ENCODE peak calls at places on chromosomes 16 and 17, in eight cellular contexts. One of them, this sample, is unnamed.

GRCh38 chr17:47987240-47987835 is 16.4 kb downstream of the CDK5RAP3 start:
- DNase-seq in OCI-LY7: no peak
- DNase-seq in CD4-positive, alpha-beta memory T cell: no peak
- DNase-seq in Peyer's patch: no peak
- DNase-seq in PC-9: no peak
- DNase-seq in heart left ventricle: no peak
- DNase-seq in cardiac muscle cell: no peak
- DNase-seq in left ventricle myocardium inferior: no peak
- DNase-seq in this sample: no peak

GRCh38 chr17:68004201-68004600 is 7.9 kb upstream of the C17orf58 start:
- DNase-seq in OCI-LY7: no peak
- DNase-seq in CD4-positive, alpha-beta memory T cell: no peak
- DNase-seq in Peyer's patch: no peak
- DNase-seq in PC-9: no peak
- DNase-seq in heart left ventricle: no peak
- DNase-seq in cardiac muscle cell: no peak
- DNase-seq in left ventricle myocardium inferior: no peak
- DNase-seq in this sample: no peak

GRCh38 chr16:59342669-59343068 is 608.6 kb upstream of the GOT2 start:
- DNase-seq in OCI-LY7: no peak
- DNase-seq in CD4-positive, alpha-beta memory T cell: no peak
- DNase-seq in Peyer's patch: no peak
- DNase-seq in PC-9: no peak
- DNase-seq in heart left ventricle: no peak
- DNase-seq in cardiac muscle cell: no peak
- DNase-seq in left ventricle myocardium inferior: no peak
- DNase-seq in this sample: no peak

GRCh38 chr17:45294506-45294905 is 22.3 kb downstream of the MAP3K14 start:
- DNase-seq in OCI-LY7: no peak
- DNase-seq in CD4-positive, alpha-beta memory T cell: no peak
- DNase-seq in Peyer's patch: no peak
- DNase-seq in PC-9: peak; percentile 93
- DNase-seq in heart left ventricle: peak; percentile 55
- DNase-seq in cardiac muscle cell: peak; percentile 93
- DNase-seq in left ventricle myocardium inferior: peak; percentile 20
- DNase-seq in this sample: no peak

GRCh38 chr16:86604436-86605220 is 26.3 kb downstream of the FOXL1 start:
- DNase-seq in OCI-LY7: peak; percentile 45
- DNase-seq in CD4-positive, alpha-beta memory T cell: peak; percentile 34
- DNase-seq in Peyer's patch: no peak
- DNase-seq in PC-9: no peak
- DNase-seq in heart left ventricle: no peak
- DNase-seq in cardiac muscle cell: no peak
- DNase-seq in left ventricle myocardium inferior: no peak
- DNase-seq in this sample: no peak

GRCh38 chr16:856811-857210 is 56.3 kb upstream of the GNG13 start:
- DNase-seq in OCI-LY7: no peak
- DNase-seq in CD4-positive, alpha-beta memory T cell: no peak
- DNase-seq in Peyer's patch: no peak
- DNase-seq in PC-9: no peak
- DNase-seq in heart left ventricle: no peak
- DNase-seq in cardiac muscle cell: no peak
- DNase-seq in left ventricle myocardium inferior: no peak
- DNase-seq in this sample: no peak

GRCh38 chr16:72990003-72990521 is 57.9 kb downstream of the ZFHX3 start:
- DNase-seq in OCI-LY7: no peak
- DNase-seq in CD4-positive, alpha-beta memory T cell: no peak
- DNase-seq in Peyer's patch: no peak
- DNase-seq in PC-9: peak; percentile 98
- DNase-seq in heart left ventricle: peak; percentile 36
- DNase-seq in cardiac muscle cell: peak; percentile 74
- DNase-seq in left ventricle myocardium inferior: peak; percentile 71
- DNase-seq in this sample: peak; percentile 93

GRCh38 chr16:86768999-86769398 is 190.7 kb downstream of the FOXL1 start:
- DNase-seq in OCI-LY7: no peak
- DNase-seq in CD4-positive, alpha-beta memory T cell: no peak
- DNase-seq in Peyer's patch: peak; percentile 20
- DNase-seq in PC-9: no peak
- DNase-seq in heart left ventricle: no peak
- DNase-seq in cardiac muscle cell: no peak
- DNase-seq in left ventricle myocardium inferior: no peak
- DNase-seq in this sample: no peak

GRCh38 chr17:73194514-73195222 is 1.8 kb downstream of the COG1 start:
- DNase-seq in OCI-LY7: no peak
- DNase-seq in CD4-positive, alpha-beta memory T cell: no peak
- DNase-seq in Peyer's patch: no peak
- DNase-seq in PC-9: no peak
- DNase-seq in heart left ventricle: no peak
- DNase-seq in cardiac muscle cell: no peak
- DNase-seq in left ventricle myocardium inferior: no peak
- DNase-seq in this sample: no peak

GRCh38 chr16:90031931-90032663 is 12.8 kb upstream of the DBNDD1 start:
- DNase-seq in OCI-LY7: no peak
- DNase-seq in CD4-positive, alpha-beta memory T cell: no peak
- DNase-seq in Peyer's patch: no peak
- DNase-seq in PC-9: no peak
- DNase-seq in heart left ventricle: no peak
- DNase-seq in cardiac muscle cell: peak; percentile 70
- DNase-seq in left ventricle myocardium inferior: no peak
- DNase-seq in this sample: no peak

GRCh38 chr17:5516060-5516792 is 29.9 kb downstream of the MIS12 start:
- DNase-seq in OCI-LY7: no peak
- DNase-seq in CD4-positive, alpha-beta memory T cell: no peak
- DNase-seq in Peyer's patch: no peak
- DNase-seq in PC-9: peak; percentile 88
- DNase-seq in heart left ventricle: no peak
- DNase-seq in cardiac muscle cell: peak; percentile 89
- DNase-seq in left ventricle myocardium inferior: no peak
- DNase-seq in this sample: no peak
- H3K27ac ChIP-seq in OCI-LY7: no peak overlapping the region
- H3K27ac ChIP-seq in CD4-positive, alpha-beta memory T cell: no peak overlapping the region
- H3K27ac ChIP-seq in Peyer's patch: no peak overlapping the region
- H3K27ac ChIP-seq in PC-9: peak overlapping the region; percentile 18
- H3K27ac ChIP-seq in heart left ventricle: no peak overlapping the region
- H3K27ac ChIP-seq in cardiac muscle cell: no peak overlapping the region
- H3K27ac ChIP-seq in left ventricle myocardium inferior: no peak overlapping the region
- H3K27ac ChIP-seq in this sample: no peak overlapping the region

DNA sequence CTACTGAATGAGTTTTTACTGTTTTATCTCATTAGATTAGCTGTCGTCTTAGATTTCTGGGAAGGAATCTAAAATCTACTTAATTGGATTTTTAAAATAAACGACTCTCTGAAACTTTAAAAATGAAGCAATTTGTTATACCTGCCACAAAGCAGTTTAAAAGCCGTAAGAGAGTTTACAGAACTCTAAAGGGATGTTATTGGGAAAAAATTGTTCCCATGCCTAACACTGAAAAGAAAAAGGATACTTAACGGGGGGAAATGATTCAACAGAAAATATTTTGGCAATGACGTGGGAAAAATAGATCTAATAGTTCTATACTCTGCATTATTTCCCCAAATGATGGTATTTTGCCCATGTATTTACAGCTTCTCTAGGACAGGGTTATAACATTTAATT is 27.0 kb downstream of the ARHGAP17 start:
- DNase-seq in OCI-LY7: no peak
- DNase-seq in CD4-positive, alpha-beta memory T cell: no peak
- DNase-seq in Peyer's patch: no peak
- DNase-seq in PC-9: no peak
- DNase-seq in heart left ventricle: no peak
- DNase-seq in cardiac muscle cell: peak; percentile 36
- DNase-seq in left ventricle myocardium inferior: no peak
- DNase-seq in this sample: no peak
- H3K4me1 ChIP-seq in OCI-LY7: peaks cover 46% of the 10 kb centered on the region
- H3K4me1 ChIP-seq in CD4-positive, alpha-beta memory T cell: peaks cover 42% of the 10 kb centered on the region
- H3K4me1 ChIP-seq in Peyer's patch: peaks cover 5% of the 10 kb centered on the region
- H3K4me1 ChIP-seq in PC-9: peaks cover 41% of the 10 kb centered on the region
- H3K4me1 ChIP-seq in heart left ventricle: peaks cover 99% of the 10 kb centered on the region
- H3K4me1 ChIP-seq in cardiac muscle cell: peaks cover 25% of the 10 kb centered on the region
- H3K4me1 ChIP-seq in left ventricle myocardium inferior: peaks cover 100% of the 10 kb centered on the region
- H3K4me1 ChIP-seq in this sample: peaks cover 95% of the 10 kb centered on the region

GRCh38 chr17:28944862-28945741 is 6.2 kb downstream of the PHF12 start:
- DNase-seq in OCI-LY7: no peak
- DNase-seq in CD4-positive, alpha-beta memory T cell: no peak
- DNase-seq in Peyer's patch: no peak
- DNase-seq in PC-9: no peak
- DNase-seq in heart left ventricle: no peak
- DNase-seq in cardiac muscle cell: peak; percentile 27
- DNase-seq in left ventricle myocardium inferior: no peak
- DNase-seq in this sample: no peak
- H3K4me3 ChIP-seq in OCI-LY7: no peak overlapping the region
- H3K4me3 ChIP-seq in CD4-positive, alpha-beta memory T cell: no peak overlapping the region
- H3K4me3 ChIP-seq in Peyer's patch: no peak overlapping the region
- H3K4me3 ChIP-seq in PC-9: no peak overlapping the region
- H3K4me3 ChIP-seq in heart left ventricle: no peak overlapping the region
- H3K4me3 ChIP-seq in cardiac muscle cell: no peak overlapping the region
- H3K4me3 ChIP-seq in left ventricle myocardium inferior: no peak overlapping the region
- H3K4me3 ChIP-seq in this sample: no peak overlapping the region

DNA sequence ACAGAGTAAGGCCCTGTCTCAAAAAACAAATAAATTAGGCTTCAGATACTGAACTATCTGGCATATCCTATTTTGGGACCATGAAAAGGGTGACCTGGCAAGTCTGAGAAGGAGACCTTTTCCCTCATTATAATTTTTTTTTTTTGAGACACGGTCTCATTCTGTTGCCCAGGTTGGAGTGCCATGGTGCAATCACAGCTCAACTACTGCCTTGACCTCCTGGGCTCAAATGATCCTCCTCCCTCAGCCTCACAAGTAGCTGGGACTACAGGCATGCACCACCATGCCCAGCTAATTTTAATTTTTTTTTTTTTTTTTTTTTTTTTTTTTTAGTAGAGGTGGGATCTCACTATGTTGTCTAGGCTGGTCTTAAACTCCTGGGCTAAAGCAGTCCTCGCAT is 37.3 kb downstream of the PLCG2 start:
- DNase-seq in OCI-LY7: no peak
- DNase-seq in CD4-positive, alpha-beta memory T cell: no peak
- DNase-seq in Peyer's patch: no peak
- DNase-seq in PC-9: no peak
- DNase-seq in heart left ventricle: no peak
- DNase-seq in cardiac muscle cell: no peak
- DNase-seq in left ventricle myocardium inferior: no peak
- DNase-seq in this sample: no peak
- H3K27ac ChIP-seq in OCI-LY7: peak overlapping the region; percentile 97
- H3K27ac ChIP-seq in CD4-positive, alpha-beta memory T cell: no peak overlapping the region
- H3K27ac ChIP-seq in Peyer's patch: no peak overlapping the region
- H3K27ac ChIP-seq in PC-9: no peak overlapping the region
- H3K27ac ChIP-seq in heart left ventricle: no peak overlapping the region
- H3K27ac ChIP-seq in cardiac muscle cell: no peak overlapping the region
- H3K27ac ChIP-seq in left ventricle myocardium inferior: no peak overlapping the region
- H3K27ac ChIP-seq in this sample: no peak overlapping the region